ENCODE peak calls at places on chromosome 22, in seven cellular contexts. N, O, D, U, Z, M and G are unnamed samples.

GRCh38 chr22:21695432-21696085 is 29.7 kb downstream of the PPIL2 start:
- DNase-seq in N (no peak), O (no peak), D (no peak), U (no peak), Z (no peak), M (no peak), G (no peak)

GRCh38 chr22:40499187-40499753 is 128.9 kb downstream of the SGSM3 start:
- DNase-seq in N (no peak), O (no peak), D (peak), U (peak), Z (peak), M (no peak), G (no peak)

GRCh38 chr22:50190182-50190951 is 4.7 kb downstream of the TRABD start:
- DNase-seq in N (no peak), O (no peak), D (peak), U (peak), Z (peak), M (peak), G (no peak)

GRCh38 chr22:45891021-45891421 is 85.9 kb downstream of the WNT7B start:
- DNase-seq in N (no peak), O (no peak), D (no peak), U (no peak), Z (no peak), M (no peak), G (no peak)

GRCh38 chr22:25644122-25644521 is 79.6 kb downstream of the GRK3 start:
- DNase-seq in N (no peak), O (no peak), D (no peak), U (peak), Z (no peak), M (no peak), G (no peak)

GRCh38 chr22:28024422-28024888 is 105.4 kb upstream of the PITPNB start:
- DNase-seq in N (no peak), O (no peak), D (no peak), U (no peak), Z (no peak), M (no peak), G (peak)

GRCh38 chr22:22235564-22235963 is 9.0 kb upstream of the VPREB1 start:
- DNase-seq in N (no peak), O (no peak), D (peak), U (no peak), Z (peak), M (no peak), G (no peak)

GRCh38 chr22:43829904-43830851 is 18.1 kb upstream of the EFCAB6 start:
- DNase-seq in N (no peak), O (no peak), D (no peak), U (no peak), Z (no peak), M (no peak), G (peak)